ENCODE peak calls at places on chromosomes 2 and 18, in eight cellular contexts. R is substantia nigra, U is right cardiac atrium, L is stomach, K is NCI-H774, Q is mammary epithelial cell, M is tibial nerve, E is SJSA1. W is an unnamed sample.

GRCh38 chr2:62114564-62114963 is 81.4 kb upstream of the B3GNT2 start:
- DNase-seq in L (peak), R (no peak), U (no peak), Q (no peak), M (no peak), K (no peak), E (no peak), W (no peak)

GRCh38 chr2:36362291-36362690 is 6.7 kb downstream of the CRIM1 start:
- DNase-seq in Q (peak), L (no peak), U (no peak), K (no peak), E (no peak), M (no peak), R (no peak), W (no peak)

GRCh38 chr18:10482985-10483949 is 28.8 kb downstream of the APCDD1 start:
- DNase-seq in U (peak), K (no peak), E (no peak), R (no peak), Q (no peak), L (no peak), M (no peak), W (peak)

GRCh38 chr18:41593276-41593675 is 361.8 kb upstream of the PIK3C3 start:
- DNase-seq in L (no peak), Q (no peak), U (no peak), K (no peak), R (no peak), E (no peak), M (no peak), W (no peak)

GRCh38 chr2:10305715-10306114 is 3.0 kb downstream of the HPCAL1 start:
- DNase-seq in M (no peak), Q (no peak), K (no peak), E (no peak), U (no peak), L (peak), R (peak), W (no peak)

GRCh38 chr2:121171625-121172119 is 113.3 kb downstream of the TFCP2L1 start:
- DNase-seq in L (peak), Q (no peak), E (no peak), R (no peak), M (no peak), K (no peak), U (no peak), W (no peak)

GRCh38 chr2:233093721-233094120 is 33.6 kb downstream of the INPP5D start:
- DNase-seq in R (no peak), L (no peak), M (no peak), E (no peak), Q (no peak), U (no peak), K (no peak), W (no peak)

GRCh38 chr2:160869411-160869810 is 290.8 kb upstream of the TANK start:
- DNase-seq in L (no peak), K (no peak), Q (peak), E (no peak), R (no peak), M (peak), U (no peak), W (no peak)

GRCh38 chr2:7118606-7119503 is 201.6 kb downstream of the RNF144A start:
- DNase-seq in E (no peak), L (no peak), Q (peak), M (peak), K (no peak), R (peak), U (peak), W (peak)

GRCh38 chr2:189601043-189601442 is 20.5 kb upstream of the SLC40A1 start:
- DNase-seq in L (no peak), E (no peak), R (no peak), K (no peak), M (no peak), Q (peak), U (no peak), W (no peak)

GRCh38 chr2:602571-603366 is 74.4 kb downstream of the TMEM18 start:
- DNase-seq in K (no peak), L (no peak), E (no peak), Q (no peak), M (no peak), R (no peak), U (no peak), W (no peak)

GRCh38 chr2:234335676-234336228 is 161.1 kb downstream of the ARL4C start:
- DNase-seq in R (peak), U (peak), L (peak), K (no peak), Q (peak), E (no peak), M (peak), W (peak)

GRCh38 chr18:60684843-60685513 is 312.4 kb upstream of the MC4R start:
- DNase-seq in U (no peak), L (no peak), Q (peak), K (peak), R (no peak), E (no peak), M (no peak), W (peak)

GRCh38 chr2:134207589-134208209 is 46.2 kb upstream of the MGAT5 start:
- DNase-seq in M (peak), L (peak), E (no peak), U (peak), K (no peak), R (peak), Q (peak), W (peak)

GRCh38 chr2:231138699-231139098 is 13.9 kb upstream of the HTR2B start:
- DNase-seq in U (no peak), L (no peak), Q (no peak), K (peak), R (no peak), M (no peak), E (no peak), W (no peak)

GRCh38 chr2:118123561-118124232 is 35.4 kb downstream of the INSIG2 start:
- DNase-seq in L (no peak), K (no peak), R (no peak), E (no peak), U (no peak), Q (peak), M (peak), W (no peak)

GRCh38 chr18:25842665-25843064 is 247.7 kb downstream of the SS18 start:
- DNase-seq in E (no peak), R (no peak), M (no peak), L (no peak), U (no peak), Q (no peak), K (no peak), W (no peak)

GRCh38 chr2:121699421-121700328 is 37.0 kb downstream of the NIFK start:
- DNase-seq in Q (peak), M (no peak), E (peak), U (no peak), R (no peak), K (no peak), L (peak), W (no peak)

GRCh38 chr2:108370080-108370479 is 7.7 kb upstream of the SULT1C4 start:
- DNase-seq in R (no peak), K (no peak), M (no peak), L (no peak), Q (no peak), U (no peak), E (no peak), W (no peak)